ENCODE peak calls at places on chromosomes 6 and 20, in five cellular contexts. One of them, this sample, is unnamed.

GRCh38 chr20:62766716-62767115 is 29.6 kb upstream of the MRGBP start:
- DNase-seq in brain microvascular endothelial cell: no peak
- DNase-seq in occipital lobe: no peak
- DNase-seq in NCI-H1105: no peak
- DNase-seq in activated CD8-positive, alpha-beta memory T cell treated with anti-CD3 and anti-CD28 coated beads, Interleukin-2, amount 50 U/mL, for 48 hours: no peak
- DNase-seq in this sample: peak

GRCh38 chr20:33933469-33933909 is 60.2 kb upstream of the RALY start:
- DNase-seq in brain microvascular endothelial cell: peak
- DNase-seq in NCI-H1105: peak
- DNase-seq in activated CD8-positive, alpha-beta memory T cell treated with anti-CD3 and anti-CD28 coated beads, Interleukin-2, amount 50 U/mL, for 48 hours: peak
- DNase-seq in occipital lobe: peak
- DNase-seq in this sample: peak

GRCh38 chr20:59984551-59984950 is 26.3 kb downstream of the CDH26 start:
- DNase-seq in NCI-H1105: no peak
- DNase-seq in activated CD8-positive, alpha-beta memory T cell treated with anti-CD3 and anti-CD28 coated beads, Interleukin-2, amount 50 U/mL, for 48 hours: no peak
- DNase-seq in occipital lobe: no peak
- DNase-seq in brain microvascular endothelial cell: no peak
- DNase-seq in this sample: no peak

GRCh38 chr6:36297511-36297910 is 27.7 kb downstream of the PNPLA1 start:
- DNase-seq in occipital lobe: peak
- DNase-seq in brain microvascular endothelial cell: no peak
- DNase-seq in activated CD8-positive, alpha-beta memory T cell treated with anti-CD3 and anti-CD28 coated beads, Interleukin-2, amount 50 U/mL, for 48 hours: no peak
- DNase-seq in NCI-H1105: no peak
- DNase-seq in this sample: no peak

GRCh38 chr6:72363844-72364740 is 257.8 kb upstream of the KCNQ5 start:
- DNase-seq in activated CD8-positive, alpha-beta memory T cell treated with anti-CD3 and anti-CD28 coated beads, Interleukin-2, amount 50 U/mL, for 48 hours: no peak
- DNase-seq in occipital lobe: peak
- DNase-seq in NCI-H1105: no peak
- DNase-seq in brain microvascular endothelial cell: peak
- DNase-seq in this sample: no peak

GRCh38 chr20:51452091-51452613 is 90.4 kb downstream of the NFATC2 start:
- DNase-seq in occipital lobe: no peak
- DNase-seq in activated CD8-positive, alpha-beta memory T cell treated with anti-CD3 and anti-CD28 coated beads, Interleukin-2, amount 50 U/mL, for 48 hours: no peak
- DNase-seq in brain microvascular endothelial cell: no peak
- DNase-seq in NCI-H1105: no peak
- DNase-seq in this sample: no peak

GRCh38 chr6:82237013-82237412 is 10.5 kb downstream of the IBTK start:
- DNase-seq in brain microvascular endothelial cell: no peak
- DNase-seq in occipital lobe: no peak
- DNase-seq in activated CD8-positive, alpha-beta memory T cell treated with anti-CD3 and anti-CD28 coated beads, Interleukin-2, amount 50 U/mL, for 48 hours: no peak
- DNase-seq in NCI-H1105: peak
- DNase-seq in this sample: peak

GRCh38 chr6:166330612-166331011 is 11.7 kb downstream of the SFT2D1 start:
- DNase-seq in activated CD8-positive, alpha-beta memory T cell treated with anti-CD3 and anti-CD28 coated beads, Interleukin-2, amount 50 U/mL, for 48 hours: no peak
- DNase-seq in occipital lobe: peak
- DNase-seq in brain microvascular endothelial cell: peak
- DNase-seq in NCI-H1105: no peak
- DNase-seq in this sample: no peak

GRCh38 chr6:155207223-155207622 is 56.6 kb upstream of the CLDN20 start:
- DNase-seq in brain microvascular endothelial cell: no peak
- DNase-seq in occipital lobe: no peak
- DNase-seq in activated CD8-positive, alpha-beta memory T cell treated with anti-CD3 and anti-CD28 coated beads, Interleukin-2, amount 50 U/mL, for 48 hours: no peak
- DNase-seq in NCI-H1105: no peak
- DNase-seq in this sample: no peak

GRCh38 chr20:25065625-25066338 is 7.8 kb upstream of the ACSS1 start:
- DNase-seq in NCI-H1105: peak
- DNase-seq in brain microvascular endothelial cell: peak
- DNase-seq in occipital lobe: no peak
- DNase-seq in activated CD8-positive, alpha-beta memory T cell treated with anti-CD3 and anti-CD28 coated beads, Interleukin-2, amount 50 U/mL, for 48 hours: no peak
- DNase-seq in this sample: peak

GRCh38 chr20:6127825-6128224 is 5.0 kb upstream of the FERMT1 start:
- DNase-seq in NCI-H1105: no peak
- DNase-seq in activated CD8-positive, alpha-beta memory T cell treated with anti-CD3 and anti-CD28 coated beads, Interleukin-2, amount 50 U/mL, for 48 hours: no peak
- DNase-seq in occipital lobe: no peak
- DNase-seq in brain microvascular endothelial cell: no peak
- DNase-seq in this sample: no peak

GRCh38 chr6:42013134-42013516 is 37.2 kb upstream of the TAF8 start:
- DNase-seq in NCI-H1105: no peak
- DNase-seq in brain microvascular endothelial cell: peak
- DNase-seq in occipital lobe: no peak
- DNase-seq in activated CD8-positive, alpha-beta memory T cell treated with anti-CD3 and anti-CD28 coated beads, Interleukin-2, amount 50 U/mL, for 48 hours: no peak
- DNase-seq in this sample: no peak

GRCh38 chr6:31764239-31764638 is 1.8 kb downstream of the SAPCD1 start:
- DNase-seq in brain microvascular endothelial cell: no peak
- DNase-seq in occipital lobe: no peak
- DNase-seq in activated CD8-positive, alpha-beta memory T cell treated with anti-CD3 and anti-CD28 coated beads, Interleukin-2, amount 50 U/mL, for 48 hours: no peak
- DNase-seq in NCI-H1105: no peak
- DNase-seq in this sample: no peak

GRCh38 chr6:160428069-160428430 is 79.9 kb downstream of the SLC22A3 start:
- DNase-seq in NCI-H1105: peak
- DNase-seq in brain microvascular endothelial cell: no peak
- DNase-seq in occipital lobe: no peak
- DNase-seq in activated CD8-positive, alpha-beta memory T cell treated with anti-CD3 and anti-CD28 coated beads, Interleukin-2, amount 50 U/mL, for 48 hours: no peak
- DNase-seq in this sample: no peak

GRCh38 chr6:40912158-40912946 is 126.7 kb downstream of the UNC5CL start:
- DNase-seq in NCI-H1105: peak
- DNase-seq in activated CD8-positive, alpha-beta memory T cell treated with anti-CD3 and anti-CD28 coated beads, Interleukin-2, amount 50 U/mL, for 48 hours: no peak
- DNase-seq in occipital lobe: no peak
- DNase-seq in brain microvascular endothelial cell: no peak
- DNase-seq in this sample: peak

This sample was measured in NCI-H345.